ENCODE peak calls at places on chromosomes 4 and X, in five cellular contexts. J, Z, W, R and M are unnamed samples.

GRCh38 chr4:126777649-126778048 is 855.1 kb upstream of the INTU start:
- DNase-seq in R (no peak), J (peak; percentile 70), Z (no peak), W (peak; percentile 20), M (peak; percentile 79)

GRCh38 chr4:12555011-12555410 is 929.1 kb downstream of the RAB28 start:
- DNase-seq in R (no peak), J (peak; percentile 91), W (peak; percentile 45), Z (no peak), M (no peak)

GRCh38 chrX:40855411-40855810 is 120.1 kb upstream of the MED14 start:
- DNase-seq in R (no peak), W (peak; percentile 70), Z (no peak), J (peak; percentile 72), M (peak; percentile 13)

GRCh38 chr4:81715335-81715734 is 243.6 kb upstream of the RASGEF1B start:
- DNase-seq in J (no peak), R (no peak), W (no peak), Z (no peak), M (no peak)

GRCh38 chr4:142523111-142523510 is 323.0 kb downstream of the INPP4B start:
- DNase-seq in J (no peak), R (no peak), W (peak; percentile 89), Z (no peak), M (no peak)

GRCh38 chr4:187172340-187172761 is 448.7 kb upstream of the FAT1 start:
- DNase-seq in W (peak; percentile 48), J (peak; percentile 2), Z (peak; percentile 45), R (no peak), M (peak; percentile 87)

GRCh38 chr4:15232725-15233597 is 194.9 kb upstream of the C1QTNF7 start:
- DNase-seq in R (no peak), Z (peak; percentile 49), J (peak; percentile 52), W (peak; percentile 57), M (peak; percentile 74)

GRCh38 chr4:95428216-95429085 is 120.3 kb downstream of the UNC5C start:
- DNase-seq in W (no peak), Z (no peak), J (no peak), R (no peak), M (no peak)

GRCh38 chr4:151750156-151750555 is 10.7 kb downstream of the GATB start:
- DNase-seq in W (no peak), R (no peak), J (no peak), Z (no peak), M (no peak)

GRCh38 chr4:143404555-143404954 is 67.9 kb downstream of the GAB1 start:
- DNase-seq in Z (no peak), W (no peak), J (no peak), R (no peak), M (no peak)

GRCh38 chr4:74768857-74769525 is 25.3 kb downstream of the BTC start:
- DNase-seq in Z (no peak), J (peak; percentile 59), W (peak; percentile 76), R (no peak), M (peak; percentile 68)

GRCh38 chr4:38424171-38424871 is 239.7 kb upstream of the KLF3 start:
- DNase-seq in R (peak; percentile 25), J (no peak), Z (no peak), W (no peak), M (no peak)

GRCh38 chr4:8009710-8010534 is 70.3 kb upstream of the AFAP1 start:
- DNase-seq in J (no peak), Z (no peak), R (no peak), W (no peak), M (no peak)

GRCh38 chrX:100264200-100264599 is 145.9 kb downstream of the PCDH19 start:
- DNase-seq in R (no peak), J (no peak), W (no peak), Z (no peak), M (no peak)

GRCh38 chr4:40608628-40609027 is 21.0 kb downstream of the RBM47 start:
- DNase-seq in J (peak; percentile 61), W (no peak), R (no peak), Z (peak; percentile 31), M (peak; percentile 10)

GRCh38 chr4:40492747-40493146 is 136.9 kb downstream of the RBM47 start:
- DNase-seq in W (no peak), R (no peak), Z (no peak), J (no peak), M (no peak)

GRCh38 chr4:150173854-150174398 is 95.7 kb downstream of the DCLK2 start:
- DNase-seq in J (no peak), W (no peak), R (no peak), Z (no peak), M (no peak)

GRCh38 chrX:9184231-9184630 is 150.3 kb upstream of the FAM9B start:
- DNase-seq in W (no peak), R (no peak), J (no peak), Z (no peak), M (no peak)

GRCh38 chr4:14726441-14727405 is 275.6 kb upstream of the CPEB2 start:
- DNase-seq in Z (no peak), R (peak; percentile 48), J (peak; percentile 57), W (peak; percentile 96), M (peak; percentile 5)

GRCh38 chr4:28436191-28437080 is 1575.8 kb downstream of the STIM2 start:
- DNase-seq in W (peak; percentile 91), R (no peak), Z (no peak), J (no peak), M (no peak)

GRCh38 chr4:26105372-26105771 is 191.4 kb downstream of the SMIM20 start:
- DNase-seq in Z (no peak), J (peak; percentile 59), R (no peak), W (no peak), M (peak; percentile 30)

GRCh38 chrX:6810796-6811195 is 275.9 kb upstream of the VCX3A start:
- DNase-seq in Z (no peak), R (no peak), J (no peak), W (no peak), M (no peak)

GRCh38 chrX:133868250-133868649 is 117.1 kb downstream of the GPC3 start:
- DNase-seq in Z (no peak), J (no peak), R (no peak), W (no peak), M (no peak)

GRCh38 chr4:144712775-144713174 is 66.8 kb downstream of the HHIP start:
- DNase-seq in W (no peak), J (peak; percentile 68), Z (peak; percentile 23), R (peak; percentile 42), M (peak; percentile 22)

GRCh38 chrX:39729834-39730670 is 367.7 kb downstream of the BCOR start:
- DNase-seq in Z (no peak), W (no peak), J (no peak), R (no peak), M (no peak)

GRCh38 chr4:10083861-10084641 is 32.5 kb downstream of the WDR1 start:
- DNase-seq in Z (no peak), W (no peak), J (no peak), R (no peak), M (no peak)

GRCh38 chr4:87430038-87430437 is 7.7 kb downstream of the NUDT9 start:
- DNase-seq in Z (no peak), R (no peak), J (no peak), W (no peak), M (no peak)

GRCh38 chr4:160877087-160877790 is 1286.6 kb downstream of the FSTL5 start:
- DNase-seq in R (no peak), W (peak; percentile 25), J (no peak), Z (no peak), M (no peak)

GRCh38 chr4:94551616-94552564 is 100.1 kb downstream of the PDLIM5 start:
- DNase-seq in Z (no peak), W (no peak), J (peak; percentile 74), R (no peak), M (no peak)

GRCh38 chr4:139154538-139154937 is 22.5 kb downstream of the ELF2 start:
- DNase-seq in R (no peak), J (no peak), W (no peak), Z (no peak), M (no peak)

GRCh38 chr4:8708401-8709021 is 115.9 kb downstream of the CPZ start:
- DNase-seq in R (no peak), Z (no peak), W (no peak), J (no peak), M (no peak)

GRCh38 chrX:124332481-124333424 is at the start of gene TEX13D:
- DNase-seq in R (no peak), Z (no peak), W (no peak), J (no peak), M (no peak)

GRCh38 chr4:77697860-77698599 is 92.4 kb downstream of the CXCL13 start:
- DNase-seq in J (peak; percentile 81), R (peak; percentile 62), W (peak; percentile 78), Z (peak; percentile 24), M (peak; percentile 66)

GRCh38 chr4:77695769-77696168 is 90.1 kb downstream of the CXCL13 start:
- DNase-seq in W (peak; percentile 95), Z (peak; percentile 82), J (peak; percentile 91), R (no peak), M (peak; percentile 91)

GRCh38 chr4:77701111-77701510 is 95.5 kb downstream of the CXCL13 start:
- DNase-seq in J (no peak), Z (no peak), R (no peak), W (no peak), M (no peak)

GRCh38 chr4:77699731-77700210 is 94.2 kb downstream of the CXCL13 start:
- DNase-seq in R (no peak), J (peak; percentile 72), W (peak; percentile 82), Z (peak; percentile 55), M (peak; percentile 94)
- TF ChIP-seq CTCF in R (no peak), J (peak; percentile 45), W (peak; percentile 12), Z (peak; percentile 34), M (peak; percentile 11)

GRCh38 chrX:109475174-109475891 is 6.6 kb downstream of the GUCY2F start:
- DNase-seq in J (peak; percentile 55), R (peak; percentile 53), Z (no peak), W (peak; percentile 45), M (peak; percentile 74)
- H3K4me3 ChIP-seq in J (peak overlapping the region; percentile 13), R (no peak overlapping the region), Z (no peak overlapping the region), W (peak overlapping the region; percentile 10), M (no peak overlapping the region)

GRCh38 chrX:56766554-56767412 is 37.7 kb downstream of the NBDY start:
- DNase-seq in J (peak; percentile 45), W (no peak), Z (no peak), R (no peak), M (peak; percentile 42)
- TF ChIP-seq CTCF in J (peak; percentile 18), W (no peak), Z (no peak), R (no peak), M (no peak)

GRCh38 chr4:156578713-156579112 is 392.9 kb downstream of the PDGFC start:
- DNase-seq in J (no peak), W (no peak), R (no peak), Z (no peak), M (no peak)

GRCh38 chr4:156575430-156576073 is 396.0 kb downstream of the PDGFC start:
- DNase-seq in R (no peak), Z (no peak), W (peak; percentile 61), J (no peak), M (no peak)

GRCh38 chr4:156581282-156581681 is 390.3 kb downstream of the PDGFC start:
- DNase-seq in R (no peak), W (no peak), J (no peak), Z (no peak), M (peak; percentile 48)

GRCh38 chr4:156578005-156578404 is 393.6 kb downstream of the PDGFC start:
- DNase-seq in R (no peak), W (no peak), J (no peak), Z (no peak), M (no peak)

GRCh38 chr4:156576946-156577345 is 394.7 kb downstream of the PDGFC start:
- DNase-seq in Z (no peak), J (no peak), R (no peak), W (no peak), M (peak; percentile 14)
- H3K4me3 ChIP-seq in Z (no peak overlapping the region), J (no peak overlapping the region), R (no peak overlapping the region), W (no peak overlapping the region), M (no peak overlapping the region)

GRCh38 chrX:11770320-11770719 is 12.3 kb downstream of the MSL3 start:
- DNase-seq in Z (no peak), W (peak; percentile 54), R (peak; percentile 30), J (peak; percentile 70), M (peak; percentile 69)
- TF ChIP-seq CTCF in Z (peak; percentile 71), W (peak; percentile 74), R (peak; percentile 87), J (peak; percentile 83), M (peak; percentile 68)